ENCODE peak calls at places on chromosomes 2 and 18, in seven cellular contexts. X is CD4-positive, alpha-beta memory T cell; E is cardiac muscle cell; L is BE2C; B is GM12865; S is left lung; N is lower leg skin. P is an unnamed sample.

GRCh38 chr18:30991397-30991796 is 51.1 kb downstream of the DSC3 start:
- DNase-seq in X (no peak), E (no peak), L (no peak), B (peak; percentile 33), S (no peak), N (no peak), P (no peak)

GRCh38 chr18:38368246-38368645 is 802.6 kb upstream of the CELF4 start:
- DNase-seq in X (no peak), E (no peak), L (no peak), B (no peak), S (no peak), N (no peak), P (peak; percentile 8)

GRCh38 chr2:30226144-30227032 is 4.9 kb upstream of the LBH start:
- DNase-seq in X (peak; percentile 36), E (no peak), L (no peak), B (peak; percentile 64), S (no peak), N (peak; percentile 72), P (no peak)

GRCh38 chr2:39118786-39119499 is 1.9 kb downstream of the SOS1 start:
- DNase-seq in X (no peak), E (no peak), L (no peak), B (peak; percentile 30), S (no peak), N (no peak), P (no peak)

GRCh38 chr2:237614151-237614720 is 13.2 kb upstream of the LRRFIP1 start:
- DNase-seq in X (no peak), E (peak; percentile 80), L (no peak), B (no peak), S (no peak), N (no peak), P (no peak)

GRCh38 chr2:169839954-169840746 is 12.9 kb downstream of the UBR3 start:
- DNase-seq in X (no peak), E (peak; percentile 75), L (no peak), B (no peak), S (no peak), N (no peak), P (no peak)

GRCh38 chr18:74064510-74064909 is 83.1 kb downstream of the FBXO15 start:
- DNase-seq in X (no peak), E (no peak), L (no peak), B (peak; percentile 3), S (no peak), N (no peak), P (peak; percentile 81)

GRCh38 chr2:74696758-74697327 is 42.8 kb downstream of the SEMA4F start:
- DNase-seq in X (no peak), E (no peak), L (no peak), B (no peak), S (no peak), N (no peak), P (no peak)

GRCh38 chr18:62529597-62529996 is 6.8 kb downstream of the ZCCHC2 start:
- DNase-seq in X (no peak), E (no peak), L (no peak), B (no peak), S (no peak), N (no peak), P (no peak)

GRCh38 chr2:100580474-100581264 is 17.9 kb downstream of the PDCL3 start:
- DNase-seq in X (peak; percentile 82), E (no peak), L (no peak), B (peak; percentile 62), S (no peak), N (peak; percentile 85), P (peak; percentile 70)

GRCh38 chr18:12421732-12422131 is 14.0 kb downstream of the PRELID3A start:
- DNase-seq in X (no peak), E (no peak), L (no peak), B (no peak), S (no peak), N (no peak), P (no peak)
- H3K4me3 ChIP-seq in X (no peak overlapping the region), E (no peak overlapping the region), L (no peak overlapping the region), B (no peak overlapping the region), S (no peak overlapping the region), N (no peak overlapping the region), P (no peak overlapping the region)

DNA sequence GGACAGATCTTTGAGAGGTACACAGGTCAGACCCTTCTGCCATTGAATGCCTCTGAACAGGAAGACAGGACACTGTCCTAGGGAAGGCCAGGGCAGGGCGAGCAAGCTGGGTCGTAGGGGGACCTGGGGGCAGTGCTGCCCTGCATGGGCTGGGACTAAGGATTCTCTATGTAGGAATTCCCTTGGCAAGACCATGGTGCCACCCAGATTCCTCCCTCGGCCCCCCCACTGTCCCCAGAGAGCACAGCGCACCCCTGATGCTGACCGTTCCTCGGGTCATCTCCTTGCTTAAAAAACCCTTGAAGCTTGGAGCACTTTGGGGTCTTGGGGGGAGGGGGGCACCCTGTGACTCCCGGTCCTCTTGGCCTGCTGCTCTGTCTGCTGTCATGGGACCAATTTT is 195.1 kb downstream of the SEPTIN10 start:
- DNase-seq in X (no peak), E (no peak), L (no peak), B (no peak), S (peak; percentile 50), N (no peak), P (no peak)
- H3K4me3 ChIP-seq in X (no peak overlapping the region), E (no peak overlapping the region), L (no peak overlapping the region), B (no peak overlapping the region), S (no peak overlapping the region), N (no peak overlapping the region), P (no peak overlapping the region)

GRCh38 chr2:11699686-11700670 is 30.0 kb upstream of the NTSR2 start:
- DNase-seq in X (no peak), E (no peak), L (no peak), B (no peak), S (no peak), N (no peak), P (no peak)

GRCh38 chr2:11697103-11697871 is 27.3 kb upstream of the NTSR2 start:
- DNase-seq in X (no peak), E (peak; percentile 56), L (peak; percentile 84), B (no peak), S (no peak), N (peak; percentile 87), P (no peak)

GRCh38 chr2:11698009-11698922 is 28.3 kb upstream of the NTSR2 start:
- DNase-seq in X (no peak), E (peak; percentile 59), L (peak; percentile 56), B (no peak), S (no peak), N (peak; percentile 95), P (no peak)

GRCh38 chr2:11695576-11695975 is 25.6 kb upstream of the NTSR2 start:
- DNase-seq in X (no peak), E (no peak), L (no peak), B (no peak), S (no peak), N (no peak), P (no peak)

DNA sequence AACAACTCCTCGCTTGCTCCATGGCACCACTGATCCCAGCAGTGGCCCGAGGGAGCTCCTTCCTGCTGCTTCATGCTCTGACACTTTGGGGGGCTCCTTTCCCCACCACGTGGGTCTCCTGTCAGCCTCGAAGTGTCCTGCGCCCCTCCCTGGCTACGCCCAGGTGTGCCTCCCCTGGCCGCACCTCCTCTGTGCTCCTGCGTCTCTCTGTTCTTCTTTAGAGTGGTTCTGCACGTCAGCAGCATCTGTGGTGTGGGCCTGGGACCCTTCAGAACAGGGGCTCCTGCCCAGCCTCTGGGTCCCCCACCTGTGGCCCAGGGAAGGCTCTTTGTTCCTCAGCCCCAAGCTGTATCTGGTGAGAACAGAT is 26.7 kb upstream of the NTSR2 start:
- DNase-seq in X (no peak), E (no peak), L (no peak), B (no peak), S (no peak), N (peak; percentile 76), P (no peak)
- H3K4me3 ChIP-seq in X (no peak overlapping the region), E (no peak overlapping the region), L (no peak overlapping the region), B (no peak overlapping the region), S (no peak overlapping the region), N (no peak overlapping the region), P (no peak overlapping the region)

DNA sequence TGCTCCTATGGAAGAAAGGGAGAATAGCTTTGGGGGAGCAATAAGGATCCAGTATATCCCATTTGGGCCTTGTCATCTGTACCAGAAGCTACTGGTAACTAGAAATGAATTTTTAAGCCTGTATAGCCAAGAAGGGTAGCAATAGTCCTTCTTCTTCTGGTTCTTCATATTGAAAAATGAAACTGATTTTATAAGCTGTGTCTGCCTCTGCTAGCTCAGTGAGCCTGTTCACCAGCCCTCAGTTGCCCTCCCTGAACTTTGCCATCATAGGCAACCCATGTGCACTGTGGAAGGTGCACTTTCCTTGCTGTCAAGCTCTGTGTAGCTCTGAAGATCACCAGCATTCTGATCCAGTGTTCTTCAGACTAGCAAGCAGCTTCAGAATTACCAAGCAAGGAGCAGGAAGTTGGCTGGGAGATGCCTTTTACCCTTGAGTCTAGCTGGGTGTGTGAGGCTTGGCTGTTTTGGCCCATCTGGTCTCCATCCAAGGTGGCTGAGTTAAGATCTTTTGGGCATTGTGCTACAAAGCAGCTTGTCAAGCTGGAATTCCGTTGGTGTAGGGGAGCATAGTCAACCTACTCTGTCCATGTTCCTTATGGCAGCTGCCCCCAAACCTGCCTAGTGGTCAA is 55.8 kb upstream of the MGAT5 start:
- DNase-seq in X (no peak), E (no peak), L (no peak), B (peak; percentile 11), S (no peak), N (no peak), P (no peak)
- H3K4me3 ChIP-seq in X (no peak overlapping the region), E (no peak overlapping the region), L (no peak overlapping the region), B (no peak overlapping the region), S (no peak overlapping the region), N (no peak overlapping the region), P (no peak overlapping the region)

GRCh38 chr18:58221060-58221725 is 177.2 kb downstream of the NEDD4L start:
- DNase-seq in X (no peak), E (no peak), L (no peak), B (no peak), S (no peak), N (no peak), P (no peak)
- H3K4me3 ChIP-seq in X (no peak overlapping the region), E (no peak overlapping the region), L (no peak overlapping the region), B (no peak overlapping the region), S (peak overlapping the region; percentile 21), N (no peak overlapping the region), P (no peak overlapping the region)

GRCh38 chr18:36724591-36725001 is 104.2 kb downstream of the TPGS2 start:
- DNase-seq in X (no peak), E (no peak), L (no peak), B (no peak), S (no peak), N (peak; percentile 84), P (no peak)

GRCh38 chr18:36728345-36728744 is 100.5 kb downstream of the TPGS2 start:
- DNase-seq in X (no peak), E (no peak), L (no peak), B (no peak), S (no peak), N (no peak), P (no peak)

GRCh38 chr18:36729197-36729596 is 99.6 kb downstream of the TPGS2 start:
- DNase-seq in X (no peak), E (no peak), L (no peak), B (peak; percentile 39), S (no peak), N (no peak), P (no peak)

GRCh38 chr18:36719630-36720029 is 109.2 kb downstream of the TPGS2 start:
- DNase-seq in X (no peak), E (no peak), L (no peak), B (no peak), S (no peak), N (no peak), P (no peak)

DNA sequence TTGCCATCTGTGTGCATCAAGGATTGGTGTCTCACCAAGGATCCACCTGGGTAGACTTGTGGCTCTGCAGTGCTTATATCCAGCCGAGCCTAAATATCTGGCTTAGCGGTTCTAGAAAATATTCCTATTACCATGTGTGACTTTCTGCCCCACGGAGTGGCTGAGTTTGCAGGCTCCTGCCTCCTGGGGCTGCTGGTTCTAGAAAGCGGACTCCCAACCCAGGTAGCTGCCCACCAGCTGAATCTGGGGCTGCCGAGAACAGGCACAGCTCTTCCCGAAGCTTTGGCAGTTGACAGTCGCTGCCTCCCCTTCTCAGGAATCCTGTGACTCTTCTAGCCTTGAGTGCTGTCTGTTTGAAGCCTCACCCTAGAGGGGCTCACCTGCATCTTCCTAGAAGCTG is 104.6 kb downstream of the TPGS2 start:
- DNase-seq in X (no peak), E (no peak), L (no peak), B (no peak), S (no peak), N (no peak), P (no peak)
- H3K4me3 ChIP-seq in X (no peak overlapping the region), E (no peak overlapping the region), L (no peak overlapping the region), B (no peak overlapping the region), S (no peak overlapping the region), N (no peak overlapping the region), P (no peak overlapping the region)